ENCODE peak calls at places on chromosomes 4 and X, in seven cellular contexts. One of them, this sample, is unnamed.

GRCh38 chr4:108887034-108887433 is 124.2 kb upstream of the ETNPPL start:
- DNase-seq in endothelial cell: no peak
- DNase-seq in colonic mucosa: no peak
- DNase-seq in fibroblast of lung: no peak
- DNase-seq in breast epithelium: no peak
- DNase-seq in osteocyte: no peak
- DNase-seq in lower lobe of right lung: no peak
- DNase-seq in this sample: no peak

GRCh38 chrX:30637874-30638793 is 15.1 kb upstream of the GK start:
- DNase-seq in endothelial cell: no peak
- DNase-seq in colonic mucosa: no peak
- DNase-seq in fibroblast of lung: no peak
- DNase-seq in breast epithelium: no peak
- DNase-seq in osteocyte: no peak
- DNase-seq in lower lobe of right lung: no peak
- DNase-seq in this sample: no peak

GRCh38 chrX:76148011-76148665 is 24.7 kb upstream of the PBDC1 start:
- DNase-seq in endothelial cell: no peak
- DNase-seq in colonic mucosa: peak; percentile 22
- DNase-seq in fibroblast of lung: peak; percentile 10
- DNase-seq in breast epithelium: no peak
- DNase-seq in osteocyte: no peak
- DNase-seq in lower lobe of right lung: no peak
- DNase-seq in this sample: no peak

GRCh38 chr4:185359767-185360446 is 35.8 kb downstream of the LRP2BP start:
- DNase-seq in endothelial cell: no peak
- DNase-seq in colonic mucosa: no peak
- DNase-seq in fibroblast of lung: peak; percentile 59
- DNase-seq in breast epithelium: no peak
- DNase-seq in osteocyte: no peak
- DNase-seq in lower lobe of right lung: no peak
- DNase-seq in this sample: no peak

GRCh38 chrX:133943507-133943906 is 41.9 kb downstream of the GPC3 start:
- DNase-seq in endothelial cell: no peak
- DNase-seq in colonic mucosa: no peak
- DNase-seq in fibroblast of lung: no peak
- DNase-seq in breast epithelium: no peak
- DNase-seq in osteocyte: no peak
- DNase-seq in lower lobe of right lung: no peak
- DNase-seq in this sample: no peak

GRCh38 chr4:110357521-110357920 is 118.4 kb upstream of the ENPEP start:
- DNase-seq in endothelial cell: no peak
- DNase-seq in colonic mucosa: no peak
- DNase-seq in fibroblast of lung: no peak
- DNase-seq in breast epithelium: no peak
- DNase-seq in osteocyte: no peak
- DNase-seq in lower lobe of right lung: no peak
- DNase-seq in this sample: no peak

GRCh38 chrX:111830561-111830960 is 45.4 kb upstream of the TRPC5OS start:
- DNase-seq in endothelial cell: no peak
- DNase-seq in colonic mucosa: no peak
- DNase-seq in fibroblast of lung: no peak
- DNase-seq in breast epithelium: no peak
- DNase-seq in osteocyte: no peak
- DNase-seq in lower lobe of right lung: no peak
- DNase-seq in this sample: no peak

GRCh38 chr4:110195561-110196205 is 2.7 kb downstream of the ELOVL6 start:
- DNase-seq in endothelial cell: no peak
- DNase-seq in colonic mucosa: peak; percentile 35
- DNase-seq in fibroblast of lung: peak; percentile 36
- DNase-seq in breast epithelium: no peak
- DNase-seq in osteocyte: no peak
- DNase-seq in lower lobe of right lung: no peak
- DNase-seq in this sample: no peak

GRCh38 chr4:48913346-48913745 is 6.8 kb upstream of the OCIAD2 start:
- DNase-seq in endothelial cell: no peak
- DNase-seq in colonic mucosa: no peak
- DNase-seq in fibroblast of lung: peak; percentile 85
- DNase-seq in breast epithelium: no peak
- DNase-seq in osteocyte: no peak
- DNase-seq in lower lobe of right lung: no peak
- DNase-seq in this sample: no peak

GRCh38 chr4:4575284-4576211 is 33.7 kb upstream of the STX18 start:
- DNase-seq in endothelial cell: peak; percentile 70
- DNase-seq in colonic mucosa: peak; percentile 72
- DNase-seq in fibroblast of lung: peak; percentile 44
- DNase-seq in breast epithelium: no peak
- DNase-seq in osteocyte: no peak
- DNase-seq in lower lobe of right lung: peak; percentile 84
- DNase-seq in this sample: no peak

GRCh38 chr4:772776-773175 is 53.2 kb downstream of the CPLX1 start:
- DNase-seq in endothelial cell: no peak
- DNase-seq in colonic mucosa: no peak
- DNase-seq in fibroblast of lung: no peak
- DNase-seq in breast epithelium: no peak
- DNase-seq in osteocyte: no peak
- DNase-seq in lower lobe of right lung: peak; percentile 15
- DNase-seq in this sample: no peak

GRCh38 chrX:52933976-52934703 is 24.2 kb downstream of the FAM156A start:
- DNase-seq in endothelial cell: no peak
- DNase-seq in colonic mucosa: no peak
- DNase-seq in fibroblast of lung: no peak
- DNase-seq in breast epithelium: no peak
- DNase-seq in osteocyte: no peak
- DNase-seq in lower lobe of right lung: no peak
- DNase-seq in this sample: no peak

GRCh38 chr4:99436976-99437655 is 2.0 kb upstream of the ADH7 start:
- DNase-seq in endothelial cell: no peak
- DNase-seq in colonic mucosa: no peak
- DNase-seq in fibroblast of lung: no peak
- DNase-seq in breast epithelium: no peak
- DNase-seq in osteocyte: no peak
- DNase-seq in lower lobe of right lung: no peak
- DNase-seq in this sample: no peak

DNA sequence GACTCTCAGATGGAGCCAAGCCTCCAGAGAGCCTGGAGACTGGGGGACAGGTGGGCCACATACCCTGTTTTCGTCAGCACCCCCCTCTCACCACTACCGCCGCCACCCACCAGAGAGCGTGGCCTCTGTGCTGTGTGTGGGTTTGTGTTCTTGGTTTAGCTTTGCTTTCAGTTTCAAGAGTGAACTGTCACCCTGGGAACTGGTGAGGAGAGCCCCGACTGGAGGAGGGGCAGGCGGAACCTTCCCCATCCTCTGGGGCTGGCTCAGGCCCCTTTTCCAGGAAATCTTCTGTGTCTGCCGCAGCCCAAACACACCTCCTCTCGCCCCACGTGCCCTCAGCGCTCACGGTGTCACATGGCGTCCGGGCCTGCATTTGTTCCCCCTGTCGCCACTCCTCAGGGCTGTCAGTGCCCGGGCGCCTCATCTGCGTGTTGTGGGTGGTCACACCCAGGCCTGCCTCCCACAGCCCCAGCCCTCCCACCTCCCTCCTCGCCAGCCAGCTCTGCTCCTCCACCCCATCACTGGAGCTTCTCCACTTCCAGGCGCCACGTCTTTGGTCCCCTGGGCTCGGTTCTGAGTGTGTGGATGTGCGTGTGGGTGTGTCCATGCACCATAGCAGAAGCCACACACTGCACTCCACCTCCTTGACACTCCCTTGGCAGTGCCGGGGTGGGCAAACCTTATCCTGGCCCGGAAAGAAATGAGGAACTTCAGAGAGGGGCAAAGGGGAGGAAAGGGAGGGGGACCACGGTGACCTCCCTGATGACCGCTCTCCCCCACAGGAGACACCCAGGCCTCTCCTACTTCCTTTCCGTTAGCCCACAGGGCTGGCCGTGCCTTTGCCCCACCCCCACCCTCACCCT is 27.8 kb downstream of the ELF4 start:
- DNase-seq in endothelial cell: no peak
- DNase-seq in colonic mucosa: no peak
- DNase-seq in fibroblast of lung: no peak
- DNase-seq in breast epithelium: no peak
- DNase-seq in osteocyte: no peak
- DNase-seq in lower lobe of right lung: peak; percentile 73
- DNase-seq in this sample: no peak
- TF ChIP-seq CTCF in endothelial cell: no peak
- TF ChIP-seq CTCF in colonic mucosa: no peak
- TF ChIP-seq CTCF in fibroblast of lung: no peak
- TF ChIP-seq CTCF in breast epithelium: no peak
- TF ChIP-seq CTCF in osteocyte: no peak
- TF ChIP-seq CTCF in lower lobe of right lung: peak; percentile 32
- TF ChIP-seq CTCF in this sample: no peak

DNA sequence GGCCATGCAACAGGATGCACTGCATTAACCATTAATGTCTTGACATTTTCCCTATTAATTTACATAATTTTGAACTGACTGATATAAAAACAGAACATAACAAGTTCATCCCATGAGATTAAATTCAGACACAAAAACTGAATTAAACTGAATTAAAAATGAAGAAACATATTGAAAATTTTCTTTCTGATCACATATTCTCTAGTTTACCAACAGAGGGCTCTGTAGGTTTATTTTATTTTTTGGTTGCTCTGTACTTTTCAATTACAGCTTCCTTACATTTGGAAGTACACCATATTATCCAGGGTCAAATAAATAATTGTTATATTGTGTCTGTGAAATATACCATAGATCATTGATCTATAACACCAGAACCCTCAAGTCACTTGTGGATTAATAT is 27.3 kb upstream of the CT83 start:
- DNase-seq in endothelial cell: no peak
- DNase-seq in colonic mucosa: no peak
- DNase-seq in fibroblast of lung: peak; percentile 2
- DNase-seq in breast epithelium: no peak
- DNase-seq in osteocyte: no peak
- DNase-seq in lower lobe of right lung: no peak
- DNase-seq in this sample: no peak
- TF ChIP-seq CTCF in endothelial cell: no peak
- TF ChIP-seq CTCF in colonic mucosa: peak; percentile 15
- TF ChIP-seq CTCF in fibroblast of lung: no peak
- TF ChIP-seq CTCF in breast epithelium: no peak
- TF ChIP-seq CTCF in osteocyte: peak; percentile 47
- TF ChIP-seq CTCF in lower lobe of right lung: no peak
- TF ChIP-seq CTCF in this sample: peak; percentile 13

DNA sequence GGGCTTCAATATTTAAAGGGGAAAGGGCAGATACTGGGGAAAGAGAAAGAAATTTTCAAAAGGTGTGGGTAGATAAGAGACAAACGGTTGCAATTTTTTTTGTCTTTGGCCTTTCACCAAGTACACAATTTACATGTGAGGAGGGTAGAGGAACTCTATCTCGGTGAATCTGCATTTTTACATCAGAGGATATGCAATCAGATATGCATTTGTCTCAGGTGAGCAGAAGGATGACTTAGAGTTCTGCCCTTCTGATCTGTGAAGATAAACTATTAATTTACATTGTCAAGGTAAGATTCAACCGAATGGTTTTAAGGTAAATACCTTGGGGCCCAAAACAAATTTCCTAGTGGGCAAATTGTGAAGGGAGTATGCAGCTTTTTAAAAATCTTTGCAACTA is 169.9 kb downstream of the COX18 start:
- DNase-seq in endothelial cell: no peak
- DNase-seq in colonic mucosa: no peak
- DNase-seq in fibroblast of lung: no peak
- DNase-seq in breast epithelium: no peak
- DNase-seq in osteocyte: no peak
- DNase-seq in lower lobe of right lung: no peak
- DNase-seq in this sample: no peak
- TF ChIP-seq CTCF in endothelial cell: no peak
- TF ChIP-seq CTCF in colonic mucosa: no peak
- TF ChIP-seq CTCF in fibroblast of lung: no peak
- TF ChIP-seq CTCF in breast epithelium: no peak
- TF ChIP-seq CTCF in osteocyte: no peak
- TF ChIP-seq CTCF in lower lobe of right lung: no peak
- TF ChIP-seq CTCF in this sample: no peak

GRCh38 chr4:182197611-182198010 is 45.6 kb upstream of the TENM3 start:
- DNase-seq in endothelial cell: no peak
- DNase-seq in colonic mucosa: no peak
- DNase-seq in fibroblast of lung: no peak
- DNase-seq in breast epithelium: no peak
- DNase-seq in osteocyte: no peak
- DNase-seq in lower lobe of right lung: no peak
- DNase-seq in this sample: no peak
- TF ChIP-seq CTCF in endothelial cell: no peak
- TF ChIP-seq CTCF in colonic mucosa: no peak
- TF ChIP-seq CTCF in fibroblast of lung: no peak
- TF ChIP-seq CTCF in breast epithelium: no peak
- TF ChIP-seq CTCF in osteocyte: no peak
- TF ChIP-seq CTCF in lower lobe of right lung: no peak
- TF ChIP-seq CTCF in this sample: no peak

GRCh38 chrX:153671589-153672530 is 1.8 kb downstream of the PNCK start:
- DNase-seq in endothelial cell: no peak
- DNase-seq in colonic mucosa: no peak
- DNase-seq in fibroblast of lung: no peak
- DNase-seq in breast epithelium: peak; percentile 9
- DNase-seq in osteocyte: no peak
- DNase-seq in lower lobe of right lung: no peak
- DNase-seq in this sample: no peak
- TF ChIP-seq CTCF in endothelial cell: no peak
- TF ChIP-seq CTCF in colonic mucosa: no peak
- TF ChIP-seq CTCF in fibroblast of lung: no peak
- TF ChIP-seq CTCF in breast epithelium: no peak
- TF ChIP-seq CTCF in osteocyte: no peak
- TF ChIP-seq CTCF in lower lobe of right lung: no peak
- TF ChIP-seq CTCF in this sample: no peak

DNA sequence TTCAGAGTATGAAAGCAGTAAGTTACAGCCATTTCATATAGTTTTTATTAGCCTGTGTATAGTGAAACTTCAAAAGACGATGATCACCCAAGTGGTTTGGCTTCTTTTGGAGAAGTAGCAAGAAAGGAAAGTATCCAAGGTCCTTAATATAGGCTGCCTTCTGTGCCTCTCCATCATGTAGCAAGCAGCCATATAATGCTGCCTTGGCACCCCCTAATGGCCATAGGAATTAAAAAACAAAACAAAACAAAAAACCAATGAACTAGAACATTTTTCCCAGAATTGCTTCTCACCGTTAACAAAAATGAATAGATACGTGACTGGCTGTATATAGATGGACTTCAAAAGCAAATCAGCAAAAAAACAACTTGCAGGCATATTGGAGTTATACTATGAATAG is 18.9 kb downstream of the LAMP2 start:
- DNase-seq in endothelial cell: no peak
- DNase-seq in colonic mucosa: no peak
- DNase-seq in fibroblast of lung: peak; percentile 19
- DNase-seq in breast epithelium: no peak
- DNase-seq in osteocyte: no peak
- DNase-seq in lower lobe of right lung: no peak
- DNase-seq in this sample: no peak
- TF ChIP-seq CTCF in endothelial cell: no peak
- TF ChIP-seq CTCF in colonic mucosa: no peak
- TF ChIP-seq CTCF in fibroblast of lung: peak; percentile 26
- TF ChIP-seq CTCF in breast epithelium: no peak
- TF ChIP-seq CTCF in osteocyte: peak; percentile 45
- TF ChIP-seq CTCF in lower lobe of right lung: peak; percentile 10
- TF ChIP-seq CTCF in this sample: peak; percentile 46

This sample was measured in D721Med.